ENCODE peak calls at places on chromosomes 5 and 9, in five cellular contexts. I is choroid plexus epithelial cell, J is IMR-90, A is astrocyte, N is uterus. X is an unnamed sample.

GRCh38 chr9:127778280-127779135 is at the start of gene SH2D3C:
- DNase-seq in N (no peak), J (no peak), I (peak), A (no peak), X (no peak)

GRCh38 chr5:14240366-14240765 is 97.2 kb downstream of the TRIO start:
- DNase-seq in J (peak), A (peak), N (no peak), I (peak), X (peak)

GRCh38 chr5:38414348-38414747 is 142.1 kb downstream of the LIFR start:
- DNase-seq in N (no peak), A (no peak), J (peak), I (no peak), X (peak)

GRCh38 chr5:151002250-151002649 is 18.1 kb upstream of the GPX3 start:
- DNase-seq in I (peak), A (peak), N (no peak), J (peak), X (peak)

GRCh38 chr9:126233175-126233574 is 93.5 kb upstream of the MVB12B start:
- DNase-seq in N (no peak), J (no peak), A (no peak), I (no peak), X (no peak)

GRCh38 chr9:89621031-89621430 is 16.2 kb downstream of the GADD45G start:
- DNase-seq in A (no peak), I (no peak), J (no peak), N (no peak), X (no peak)

GRCh38 chr5:174317261-174317894 is 271.9 kb downstream of the NSG2 start:
- DNase-seq in I (peak), J (peak), N (no peak), A (peak), X (peak)

GRCh38 chr9:95509851-95510529 is 6.8 kb downstream of the PTCH1 start:
- DNase-seq in J (no peak), A (no peak), I (no peak), N (no peak), X (peak)

GRCh38 chr9:16828335-16829281 is 41.9 kb downstream of the BNC2 start:
- DNase-seq in I (peak), N (peak), J (peak), A (peak), X (peak)

GRCh38 chr9:30036558-30036957 is 2347.9 kb upstream of the ACO1 start:
- DNase-seq in N (no peak), I (no peak), J (no peak), A (no peak), X (no peak)

GRCh38 chr9:30039712-30040111 is 2344.7 kb upstream of the ACO1 start:
- DNase-seq in A (no peak), N (no peak), I (peak), J (no peak), X (no peak)
- TF ChIP-seq CTCF in A (no peak), N (no peak), I (no peak), J (no peak), X (no peak)

GRCh38 chr5:116740771-116741170 is 166.1 kb upstream of the SEMA6A start:
- DNase-seq in I (no peak), J (no peak), N (no peak), A (no peak), X (no peak)

GRCh38 chr5:116738270-116738947 is 163.8 kb upstream of the SEMA6A start:
- DNase-seq in I (no peak), J (no peak), A (no peak), N (peak), X (no peak)

GRCh38 chr5:116736671-116737070 is 162.0 kb upstream of the SEMA6A start:
- DNase-seq in N (no peak), J (no peak), A (no peak), I (no peak), X (no peak)

GRCh38 chr5:116738948-116739339 is 164.3 kb upstream of the SEMA6A start:
- DNase-seq in N (no peak), J (no peak), I (no peak), A (no peak), X (no peak)

DNA sequence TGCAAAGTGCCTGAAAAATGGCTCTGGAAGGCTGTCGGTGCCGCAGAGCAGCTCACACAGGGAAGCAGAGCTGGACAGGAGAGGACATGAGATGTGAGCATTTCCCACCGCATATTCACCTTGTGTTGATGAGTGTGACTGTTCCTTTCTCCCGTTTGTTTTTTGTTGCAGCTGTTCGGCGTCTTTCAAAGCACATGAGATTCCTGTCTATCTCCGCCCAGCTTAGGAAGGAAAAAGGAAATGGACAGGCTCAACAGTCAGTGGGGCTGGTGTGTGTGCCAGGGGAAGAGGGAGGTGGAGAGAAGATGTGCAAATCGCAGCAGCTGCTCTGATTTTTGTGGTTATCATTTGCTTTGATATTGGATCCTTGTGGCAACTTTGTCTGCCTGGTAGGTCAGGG is 165.0 kb upstream of the SEMA6A start:
- DNase-seq in N (no peak), A (no peak), J (no peak), I (no peak), X (no peak)
- TF ChIP-seq CTCF in N (no peak), A (no peak), J (no peak), I (no peak), X (no peak)

GRCh38 chr9:106716820-106717219 is 146.1 kb upstream of the ZNF462 start:
- DNase-seq in I (peak), A (no peak), J (peak), N (no peak), X (no peak)

GRCh38 chr9:106722051-106722753 is 140.8 kb upstream of the ZNF462 start:
- DNase-seq in N (no peak), A (no peak), J (no peak), I (peak), X (no peak)

GRCh38 chr9:106718996-106719395 is 144.0 kb upstream of the ZNF462 start:
- DNase-seq in J (peak), I (peak), A (peak), N (no peak), X (no peak)

GRCh38 chr9:106713206-106713605 is 149.8 kb upstream of the ZNF462 start:
- DNase-seq in J (no peak), N (no peak), I (no peak), A (no peak), X (no peak)

GRCh38 chr9:106717686-106718085 is 145.3 kb upstream of the ZNF462 start:
- DNase-seq in J (peak), I (peak), N (no peak), A (peak), X (no peak)
- TF ChIP-seq CTCF in J (no peak), I (peak), N (no peak), A (no peak), X (no peak)

GRCh38 chr9:77176686-77177142 is 620 bp upstream of the VPS13A start:
- DNase-seq in J (no peak), A (no peak), N (no peak), I (no peak), X (no peak)

GRCh38 chr9:77176106-77176505 is 1.2 kb upstream of the VPS13A start:
- DNase-seq in J (no peak), I (no peak), A (no peak), N (no peak), X (no peak)

GRCh38 chr9:77175152-77175551 is 2.2 kb upstream of the VPS13A start:
- DNase-seq in N (no peak), J (no peak), A (no peak), I (no peak), X (no peak)

GRCh38 chr9:77177894-77178794 is 810 bp downstream of the VPS13A start:
- DNase-seq in J (peak), I (peak), A (peak), N (peak), X (peak)

DNA sequence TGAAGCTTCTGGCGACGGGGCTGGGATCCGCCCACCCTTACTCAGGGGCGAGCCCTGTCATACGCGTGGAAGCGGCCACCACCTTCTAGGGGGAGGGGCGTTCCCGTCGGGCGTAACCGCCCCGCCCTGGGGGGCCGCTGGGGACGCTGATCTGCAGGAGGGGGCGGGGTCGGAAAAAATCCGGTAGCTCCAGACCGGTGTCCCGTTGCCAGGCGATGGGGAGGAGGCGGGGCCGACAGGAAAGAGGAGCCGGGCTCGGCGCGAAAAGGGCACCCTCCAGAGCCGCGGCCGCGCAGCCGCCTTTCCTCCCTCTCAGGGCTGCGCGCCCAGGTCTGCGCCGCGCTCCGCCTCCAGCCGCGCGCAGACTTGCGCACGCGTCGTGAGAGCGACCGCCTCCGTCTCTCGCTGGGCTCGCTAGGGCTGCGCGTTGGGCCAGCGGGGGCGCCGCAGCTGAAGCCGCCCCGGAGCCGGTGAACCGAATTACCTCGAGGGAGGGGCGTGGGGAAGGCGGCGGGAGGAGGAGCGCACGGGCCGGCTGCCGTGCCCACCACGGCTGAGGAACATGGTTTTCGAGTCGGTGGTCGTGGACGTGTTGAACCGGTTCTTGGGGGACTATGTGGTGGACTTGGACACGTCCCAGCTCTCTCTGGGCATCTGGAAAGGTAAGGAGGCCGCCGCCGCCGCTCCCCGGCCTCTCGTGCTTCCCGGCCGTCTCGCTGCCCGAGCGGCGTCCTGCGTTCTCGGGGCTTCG is at the start of gene VPS13A:
- DNase-seq in N (peak), J (peak), I (peak), A (peak), X (peak)
- TF ChIP-seq CTCF in N (peak), J (peak), I (no peak), A (no peak), X (peak)

GRCh38 chr5:20335978-20336377 is 348.0 kb upstream of the CDH18 start:
- DNase-seq in A (no peak), J (no peak), I (peak), N (no peak), X (no peak)
- TF ChIP-seq CTCF in A (no peak), J (no peak), I (peak), N (no peak), X (peak)

GRCh38 chr5:74766348-74766886 is 500 bp downstream of the GFM2 start:
- DNase-seq in I (peak), A (peak), J (peak), N (no peak), X (peak)
- TF ChIP-seq CTCF in I (peak), A (peak), J (peak), N (no peak), X (peak)

GRCh38 chr5:3326569-3327232 is 268.9 kb upstream of the IRX1 start:
- DNase-seq in A (no peak), N (no peak), J (no peak), I (no peak), X (no peak)
- TF ChIP-seq CTCF in A (no peak), N (no peak), J (no peak), I (no peak), X (no peak)

GRCh38 chr5:141934099-141934844 is 10.6 kb downstream of the DELE1 start:
- DNase-seq in I (peak), A (peak), J (peak), N (peak), X (no peak)
- TF ChIP-seq CTCF in I (no peak), A (no peak), J (no peak), N (no peak), X (no peak)

GRCh38 chr5:73437126-73438047 is 11.2 kb downstream of the FOXD1 start:
- DNase-seq in I (peak), N (no peak), J (peak), A (peak), X (peak)
- TF ChIP-seq CTCF in I (peak), N (no peak), J (peak), A (peak), X (peak)